ENCODE peak calls at places on chromosomes 11 and 22, in seven cellular contexts. O is AG04449, A is GM10248, Z is cardiac fibroblast, U is GM13976, S is SW 1271, G is NCI-H510A. L is an unnamed sample.

GRCh38 chr11:37449146-37449545 is 851.1 kb upstream of the RAG2 start:
- DNase-seq in O (peak; percentile 16), A (no peak), Z (peak; percentile 77), U (no peak), S (peak; percentile 4), G (no peak), L (no peak)

GRCh38 chr22:39439170-39439569 is 17.6 kb upstream of the MGAT3 start:
- DNase-seq in O (no peak), A (no peak), Z (peak; percentile 86), U (no peak), S (no peak), G (no peak), L (no peak)

GRCh38 chr22:26923498-26923897 is 266.1 kb downstream of the MIAT start:
- DNase-seq in O (no peak), A (no peak), Z (no peak), U (no peak), S (no peak), G (no peak), L (no peak)

GRCh38 chr11:61494341-61495038 is 14.1 kb upstream of the LRRC10B start:
- DNase-seq in O (no peak), A (no peak), Z (no peak), U (no peak), S (no peak), G (no peak), L (no peak)

GRCh38 chr22:46996595-46997310 is 234.3 kb downstream of the TBC1D22A start:
- DNase-seq in O (no peak), A (no peak), Z (peak; percentile 4), U (no peak), S (no peak), G (no peak), L (no peak)

GRCh38 chr11:134385774-134386565 is 26.1 kb downstream of the B3GAT1 start:
- DNase-seq in O (no peak), A (no peak), Z (no peak), U (no peak), S (no peak), G (peak; percentile 13), L (no peak)

GRCh38 chr11:5096011-5096410 is 26.6 kb downstream of the OR52E1 start:
- DNase-seq in O (no peak), A (no peak), Z (no peak), U (no peak), S (no peak), G (no peak), L (no peak)

GRCh38 chr22:48277868-48278581 is 1515.6 kb downstream of the TBC1D22A start:
- DNase-seq in O (no peak), A (no peak), Z (no peak), U (no peak), S (no peak), G (no peak), L (no peak)

GRCh38 chr11:111960916-111961315 is 23.8 kb downstream of the DIXDC1 start:
- DNase-seq in O (no peak), A (no peak), Z (peak; percentile 40), U (no peak), S (no peak), G (no peak), L (no peak)

GRCh38 chr11:2178906-2179494 is 7.4 kb upstream of the TH start:
- DNase-seq in O (no peak), A (no peak), Z (peak; percentile 61), U (no peak), S (no peak), G (no peak), L (no peak)

GRCh38 chr11:124454552-124454951 is 9.1 kb upstream of the OR8B8 start:
- DNase-seq in O (no peak), A (no peak), Z (no peak), U (no peak), S (no peak), G (no peak), L (no peak)

GRCh38 chr11:36622431-36623136 is 24.5 kb upstream of the RAG2 start:
- DNase-seq in O (peak; percentile 4), A (no peak), Z (peak; percentile 44), U (peak; percentile 12), S (no peak), G (no peak), L (no peak)

GRCh38 chr11:134207538-134208239 is 16.1 kb downstream of the NCAPD3 start:
- DNase-seq in O (no peak), A (no peak), Z (peak; percentile 36), U (no peak), S (no peak), G (no peak), L (peak; percentile 53)

GRCh38 chr11:8268530-8269461 is 5.1 kb upstream of the LMO1 start:
- DNase-seq in O (no peak), A (no peak), Z (no peak), U (no peak), S (no peak), G (no peak), L (no peak)

GRCh38 chr11:114359342-114359741 is 41.0 kb downstream of the C11orf71 start:
- DNase-seq in O (no peak), A (no peak), Z (peak; percentile 73), U (no peak), S (no peak), G (no peak), L (no peak)

GRCh38 chr22:41481131-41481830 is 12.4 kb downstream of the ACO2 start:
- DNase-seq in O (no peak), A (no peak), Z (peak; percentile 48), U (no peak), S (no peak), G (no peak), L (no peak)

GRCh38 chr22:19607198-19608113 is 83.2 kb upstream of the CLDN5 start:
- DNase-seq in O (no peak), A (no peak), Z (peak; percentile 30), U (no peak), S (no peak), G (peak; percentile 74), L (peak; percentile 37)

GRCh38 chr11:83070044-83070877 is 1.4 kb downstream of the RAB30 start:
- DNase-seq in O (peak; percentile 29), A (no peak), Z (peak; percentile 75), U (no peak), S (no peak), G (no peak), L (no peak)

GRCh38 chr22:26259510-26259909 is 90.2 kb downstream of the SEZ6L start:
- DNase-seq in O (no peak), A (no peak), Z (peak; percentile 13), U (no peak), S (no peak), G (no peak), L (no peak)

GRCh38 chr11:84969103-84969502 is 658.0 kb downstream of the DLG2 start:
- DNase-seq in O (peak; percentile 10), A (no peak), Z (peak; percentile 35), U (no peak), S (no peak), G (no peak), L (no peak)

GRCh38 chr11:34323601-34324000 is 34.2 kb downstream of the ABTB2 start:
- DNase-seq in O (no peak), A (no peak), Z (no peak), U (no peak), S (no peak), G (no peak), L (no peak)

GRCh38 chr11:120950880-120951279 is 73.0 kb upstream of the TBCEL start:
- DNase-seq in O (no peak), A (no peak), Z (no peak), U (no peak), S (no peak), G (no peak), L (no peak)

GRCh38 chr11:27640954-27641353 is 59.3 kb downstream of the BDNF start:
- DNase-seq in O (no peak), A (no peak), Z (no peak), U (no peak), S (no peak), G (no peak), L (no peak)

GRCh38 chr11:35083181-35084061 is 55.5 kb upstream of the CD44 start:
- DNase-seq in O (peak; percentile 99), A (peak; percentile 77), Z (peak; percentile 91), U (peak; percentile 77), S (peak; percentile 92), G (no peak), L (peak; percentile 71)

GRCh38 chr11:119210035-119210434 is 3.9 kb downstream of the CBL start:
- DNase-seq in O (no peak), A (no peak), Z (peak; percentile 17), U (no peak), S (no peak), G (no peak), L (no peak)

GRCh38 chr11:45390407-45390806 is 104.3 kb upstream of the SYT13 start:
- DNase-seq in O (no peak), A (no peak), Z (no peak), U (no peak), S (no peak), G (no peak), L (no peak)

GRCh38 chr11:46444305-46444704 is 52.7 kb upstream of the CHRM4 start:
- DNase-seq in O (no peak), A (no peak), Z (no peak), U (no peak), S (no peak), G (no peak), L (no peak)

GRCh38 chr11:134781335-134781970 is 369.4 kb upstream of the B3GAT1 start:
- DNase-seq in O (no peak), A (no peak), Z (no peak), U (no peak), S (no peak), G (no peak), L (no peak)

GRCh38 chr11:73221996-73222395 is 3.9 kb downstream of the P2RY2 start:
- DNase-seq in O (no peak), A (no peak), Z (no peak), U (no peak), S (no peak), G (no peak), L (no peak)

GRCh38 chr11:70029115-70029830 is 48.8 kb upstream of the ANO1 start:
- DNase-seq in O (no peak), A (no peak), Z (no peak), U (no peak), S (no peak), G (no peak), L (no peak)

L was measured in T-cell.